ENCODE peak calls at places on chromosomes 6 and 20, in six cellular contexts. N is SK-N-SH, M is HepG2, X is H1, C is GM12878, U is K562. B is an unnamed sample.

GRCh38 chr6:89610149-89610642 is 28.4 kb downstream of the LYRM2 start:
- DNase-seq in M (peak; percentile 40), X (no peak), N (peak; percentile 46), C (peak; percentile 30), U (peak; percentile 76), B (peak; percentile 19)

GRCh38 chr20:48094944-48095343 is 309.7 kb upstream of the SULF2 start:
- DNase-seq in M (no peak), N (no peak), C (no peak), U (no peak), X (no peak), B (no peak)

GRCh38 chr20:8601542-8601912 is 467.4 kb upstream of the PLCB4 start:
- DNase-seq in M (no peak), N (no peak), U (no peak), C (peak; percentile 56), X (no peak), B (no peak)

GRCh38 chr20:58627212-58628072 is 23.6 kb upstream of the STX16 start:
- DNase-seq in C (no peak), M (no peak), U (no peak), X (no peak), N (no peak), B (no peak)

GRCh38 chr20:25464501-25465204 is 57.2 kb downstream of the GINS1 start:
- DNase-seq in C (no peak), N (peak; percentile 65), X (no peak), M (no peak), U (no peak), B (no peak)

GRCh38 chr6:75526502-75527127 is 33.0 kb upstream of the FILIP1 start:
- DNase-seq in N (peak; percentile 30), C (peak; percentile 40), U (peak; percentile 32), M (peak; percentile 56), X (no peak), B (peak; percentile 67)

GRCh38 chr6:154156135-154156948 is 117.3 kb downstream of the OPRM1 start:
- DNase-seq in C (no peak), U (peak; percentile 21), M (peak; percentile 30), N (peak; percentile 25), X (no peak), B (peak; percentile 52)

GRCh38 chr6:152273638-152274037 is 363.5 kb downstream of the SYNE1 start:
- DNase-seq in C (no peak), M (no peak), U (no peak), N (no peak), X (no peak), B (no peak)

GRCh38 chr20:58573257-58573656 is 58.1 kb upstream of the APCDD1L start:
- DNase-seq in M (no peak), N (no peak), U (no peak), X (no peak), C (no peak), B (no peak)

GRCh38 chr20:2984956-2985661 is 58.3 kb upstream of the GNRH2 start:
- DNase-seq in C (no peak), X (no peak), M (no peak), N (no peak), U (peak; percentile 13), B (no peak)

GRCh38 chr20:44395183-44395962 is 39.9 kb downstream of the HNF4A start:
- DNase-seq in M (peak; percentile 65), U (no peak), C (no peak), N (no peak), X (no peak), B (no peak)

GRCh38 chr6:39453236-39453635 is 130.7 kb upstream of the KCNK16 start:
- DNase-seq in U (no peak), M (no peak), X (no peak), N (no peak), C (no peak), B (no peak)

GRCh38 chr6:162331911-162332310 is 395.7 kb downstream of the PRKN start:
- DNase-seq in M (no peak), C (no peak), N (no peak), X (no peak), U (no peak), B (no peak)

GRCh38 chr6:143179096-143179495 is 118.4 kb downstream of the AIG1 start:
- DNase-seq in N (no peak), X (no peak), U (no peak), M (no peak), C (no peak), B (no peak)

GRCh38 chr6:113855500-113856010 is 1.6 kb upstream of the MARCKS start:
- DNase-seq in M (no peak), N (no peak), C (no peak), X (no peak), U (no peak), B (no peak)

GRCh38 chr20:19560876-19561480 is 197.1 kb upstream of the RIN2 start:
- DNase-seq in X (no peak), M (no peak), C (no peak), N (no peak), U (no peak), B (no peak)

GRCh38 chr20:60482609-60483008 is 524.4 kb downstream of the CDH26 start:
- DNase-seq in C (no peak), N (no peak), M (no peak), X (no peak), U (no peak), B (no peak)

DNA sequence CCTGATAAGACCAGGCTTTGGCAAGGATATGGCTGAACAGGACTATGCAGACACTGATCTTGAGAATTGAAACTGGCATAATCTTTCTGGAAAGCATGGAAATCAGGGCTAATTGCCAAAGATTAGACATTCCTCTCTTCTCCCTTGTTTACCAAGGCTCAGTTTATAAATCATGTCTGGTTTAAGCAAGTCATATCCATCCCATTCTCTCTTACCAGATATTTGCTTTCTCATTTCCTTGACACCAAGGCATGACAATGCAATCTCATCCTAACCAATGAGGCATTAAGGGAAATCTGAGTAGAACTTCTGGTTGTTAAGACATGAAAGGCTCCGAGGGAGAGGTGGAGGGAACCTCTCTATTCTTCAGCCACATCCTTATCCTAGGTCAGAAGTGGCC is 110.3 kb upstream of the CEP85L start:
- DNase-seq in U (peak; percentile 18), N (no peak), C (no peak), X (no peak), M (no peak), B (no peak)
- H3K4me3 ChIP-seq in U (no peak overlapping the region), N (no peak overlapping the region), C (no peak overlapping the region), X (no peak overlapping the region), M (no peak overlapping the region), B (no peak overlapping the region)

DNA sequence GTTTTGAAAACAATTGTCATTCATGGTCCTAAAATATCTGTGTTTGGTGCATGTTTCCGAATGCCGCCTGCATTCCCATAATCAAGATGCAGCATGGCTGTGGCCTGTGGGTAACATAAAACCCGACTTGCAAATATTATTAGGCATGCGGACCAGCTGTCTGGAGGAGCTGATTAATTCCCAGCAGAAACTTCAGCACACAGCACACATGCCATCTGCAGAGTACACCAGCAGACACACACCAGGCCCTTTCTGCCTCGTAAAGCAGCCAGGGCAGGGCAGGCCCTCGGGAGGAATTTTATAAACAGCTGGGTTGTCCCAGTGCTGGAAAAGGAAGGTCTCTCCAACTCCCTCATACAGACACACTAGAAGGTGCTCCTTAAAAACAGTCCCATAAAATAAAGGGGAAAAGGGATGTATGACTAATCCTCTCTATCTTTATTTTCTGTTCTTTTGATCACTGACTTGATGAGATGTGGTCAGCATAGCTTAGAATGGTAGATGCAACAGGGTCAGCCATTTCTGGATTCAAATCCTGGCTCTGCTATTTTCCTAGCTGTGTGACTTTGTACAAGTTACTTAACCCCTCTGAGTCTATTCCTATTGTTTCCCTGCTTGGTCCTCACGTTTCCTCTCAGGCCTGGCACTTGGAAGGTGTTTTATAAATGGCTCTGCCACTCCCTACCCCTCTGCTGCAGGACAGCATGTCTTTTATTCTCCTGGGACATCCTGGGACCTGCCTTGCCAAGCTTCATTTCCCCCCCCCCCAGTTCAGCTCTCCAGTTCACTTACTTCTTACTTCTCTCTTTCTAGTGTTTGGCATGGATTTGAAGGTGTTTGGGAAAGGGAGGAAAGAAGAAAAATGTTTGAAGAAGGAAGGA is 85.9 kb upstream of the TRAF3IP2 start:
- DNase-seq in M (no peak), U (no peak), N (peak; percentile 76), X (no peak), C (no peak), B (no peak)
- TF ChIP-seq SIN3A in M (no peak), U (no peak), N (no peak), X (no peak), C (no peak), B (no peak)

GRCh38 chr6:28337103-28337520 is 1.2 kb upstream of the ZSCAN31 start:
- DNase-seq in X (no peak), C (no peak), N (no peak), M (no peak), U (peak; percentile 38), B (no peak)

GRCh38 chr6:28335040-28335563 is 846 bp downstream of the ZSCAN31 start:
- DNase-seq in X (no peak), U (peak; percentile 80), C (no peak), M (no peak), N (no peak), B (no peak)

GRCh38 chr6:28335564-28336283 is at the start of gene ZSCAN31:
- DNase-seq in N (peak; percentile 81), C (peak; percentile 73), M (peak; percentile 99), U (peak; percentile 97), X (peak; percentile 95), B (peak; percentile 97)

GRCh38 chr6:28334272-28335039 is 1.5 kb downstream of the ZSCAN31 start:
- DNase-seq in M (no peak), C (no peak), N (no peak), X (no peak), U (no peak), B (no peak)

GRCh38 chr6:28336284-28337024 is 506 bp upstream of the ZSCAN31 start:
- DNase-seq in C (peak; percentile 53), N (peak; percentile 35), U (peak; percentile 68), X (no peak), M (peak; percentile 44), B (no peak)
- H2AFZ ChIP-seq in C (peak overlapping the region; percentile 93), N (peak overlapping the region; percentile 84), U (peak overlapping the region; percentile 61), X (peak overlapping the region; percentile 28), M (peak overlapping the region; percentile 9), B (peak overlapping the region; percentile 83)

GRCh38 chr6:36600564-36601146 is 6.5 kb downstream of the SRSF3 start:
- DNase-seq in C (no peak), N (no peak), X (no peak), U (no peak), M (no peak), B (no peak)
- H3K4me3 ChIP-seq in C (peak overlapping the region; percentile 73), N (peak overlapping the region; percentile 31), X (no peak overlapping the region), U (no peak overlapping the region), M (no peak overlapping the region), B (no peak overlapping the region)

GRCh38 chr6:168095741-168096250 is 16.8 kb upstream of the FRMD1 start:
- DNase-seq in C (no peak), N (peak; percentile 10), X (no peak), U (no peak), M (no peak), B (no peak)
- TF ChIP-seq SIN3A in C (no peak), N (no peak), X (no peak), U (no peak), M (no peak), B (no peak)

GRCh38 chr6:1592852-1593251 is 16.9 kb upstream of the FOXC1 start:
- DNase-seq in C (no peak), X (no peak), N (peak; percentile 3), M (no peak), U (no peak), B (no peak)

GRCh38 chr6:1594495-1595200 is 15.1 kb upstream of the FOXC1 start:
- DNase-seq in C (no peak), X (no peak), U (no peak), N (peak; percentile 43), M (no peak), B (no peak)

GRCh38 chr6:1593286-1593957 is 16.3 kb upstream of the FOXC1 start:
- DNase-seq in X (no peak), C (no peak), M (no peak), N (peak; percentile 18), U (no peak), B (no peak)

GRCh38 chr6:1595271-1596087 is 14.2 kb upstream of the FOXC1 start:
- DNase-seq in U (no peak), X (no peak), M (no peak), N (peak; percentile 50), C (no peak), B (no peak)

GRCh38 chr6:1593958-1594314 is 15.8 kb upstream of the FOXC1 start:
- DNase-seq in N (peak; percentile 29), U (no peak), C (no peak), M (no peak), X (no peak), B (no peak)
- H2AFZ ChIP-seq in N (no peak overlapping the region), U (no peak overlapping the region), C (no peak overlapping the region), M (no peak overlapping the region), X (no peak overlapping the region), B (no peak overlapping the region)